ENCODE peak calls at places on chromosomes 5 and 9, in five cellular contexts. R is HepG2, Y is H1, O is GM12878, V is NT2/D1. F is an unnamed sample.
A peak's percentile ranks its signal among the peaks of the same experiment; 100 is the strongest.

GRCh38 chr5:6633469-6634326 is 458 bp downstream of the SRD5A1 start:
- DNase-seq in O (no peak), R (no peak), V (no peak), Y (peak; percentile 72), F (peak; percentile 9)

GRCh38 chr5:670396-671270 is 22.5 kb downstream of the TPPP start:
- DNase-seq in O (no peak), V (no peak), Y (no peak), R (no peak), F (no peak)

GRCh38 chr9:124877383-124877782 is 15.5 kb downstream of the ARPC5L start:
- DNase-seq in O (no peak), Y (no peak), R (no peak), V (no peak), F (no peak)

GRCh38 chr9:120872775-120873502 is 4.0 kb downstream of the PHF19 start:
- DNase-seq in R (no peak), V (no peak), O (no peak), Y (no peak), F (no peak)

GRCh38 chr9:116058421-116058820 is 95.2 kb upstream of the PAPPA start:
- DNase-seq in Y (no peak), R (no peak), O (no peak), V (no peak), F (no peak)

GRCh38 chr9:81871695-81872094 is 56.5 kb upstream of the SPATA31D4 start:
- DNase-seq in O (no peak), R (no peak), Y (no peak), V (peak; percentile 22), F (no peak)

GRCh38 chr5:177103523-177104253 is 17.0 kb downstream of the FGFR4 start:
- DNase-seq in V (no peak), R (no peak), Y (no peak), O (no peak), F (no peak)

GRCh38 chr9:30673132-30673531 is 1711.3 kb upstream of the ACO1 start:
- DNase-seq in Y (no peak), R (no peak), V (no peak), O (no peak), F (no peak)

GRCh38 chr9:72985746-72986145 is 32.9 kb upstream of the ALDH1A1 start:
- DNase-seq in R (no peak), Y (no peak), O (no peak), V (no peak), F (no peak)

GRCh38 chr5:133319905-133320520 is 268.2 kb downstream of the HSPA4 start:
- DNase-seq in Y (no peak), O (no peak), R (no peak), V (peak; percentile 42), F (no peak)

GRCh38 chr5:133314086-133314485 is 262.3 kb downstream of the HSPA4 start:
- DNase-seq in O (no peak), R (no peak), V (no peak), Y (no peak), F (no peak)

GRCh38 chr5:133319244-133319643 is 267.4 kb downstream of the HSPA4 start:
- DNase-seq in O (no peak), Y (no peak), R (no peak), V (no peak), F (no peak)

GRCh38 chr5:133317558-133317957 is 265.7 kb downstream of the HSPA4 start:
- DNase-seq in Y (no peak), O (no peak), V (no peak), R (no peak), F (no peak)

DNA sequence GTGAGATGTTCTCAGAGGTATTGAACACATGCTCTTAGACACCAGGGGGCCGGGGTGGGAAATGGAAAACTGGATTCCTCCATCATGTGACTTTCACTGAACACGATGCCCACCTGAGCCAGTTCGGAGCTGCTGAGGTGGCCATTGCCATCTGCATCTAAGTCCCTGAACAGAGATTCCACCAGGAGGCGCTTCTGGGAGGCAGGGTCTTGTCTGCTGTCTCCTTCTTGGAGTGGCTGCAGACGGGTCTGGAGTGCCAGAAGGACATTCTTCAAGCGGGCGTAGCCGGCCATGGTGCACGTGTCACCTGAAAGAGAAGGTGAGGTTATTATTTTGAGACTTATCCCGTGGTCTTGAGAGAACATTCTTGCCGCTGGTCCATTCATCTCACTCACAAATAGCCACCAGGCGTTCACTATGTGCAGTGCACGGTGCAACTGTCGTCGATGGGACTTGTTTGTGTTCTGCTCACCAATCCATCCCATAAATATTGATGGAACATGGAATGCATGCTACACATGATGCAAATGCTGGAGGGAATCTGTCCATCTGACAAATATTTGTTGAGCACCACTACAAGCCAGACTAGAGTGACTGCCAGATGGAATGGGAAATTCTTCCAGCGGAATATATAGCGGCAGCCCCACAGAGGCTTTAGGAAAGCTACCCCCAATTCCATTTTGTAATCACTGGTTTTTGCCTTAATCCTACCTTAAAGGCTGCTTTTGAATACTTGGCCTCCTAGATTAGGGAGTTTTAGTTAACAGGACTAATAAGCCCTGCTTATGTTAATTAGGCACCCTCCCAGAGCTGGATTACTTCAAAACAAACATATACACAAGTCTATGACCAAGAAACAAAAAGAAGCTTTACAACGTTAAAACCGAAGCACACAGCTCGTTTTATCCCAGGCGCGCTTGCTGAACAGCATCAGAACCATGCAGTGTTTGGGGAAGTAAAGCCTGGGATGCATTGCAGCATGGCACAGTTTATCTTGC is 264.8 kb downstream of the HSPA4 start:
- DNase-seq in O (no peak), Y (peak; percentile 74), V (no peak), R (peak; percentile 27), F (peak; percentile 50)
- TF ChIP-seq SUZ12 in O (no peak), Y (no peak), V (no peak), R (no peak), F (no peak)

GRCh38 chr5:172885594-172886340 is 51.7 kb downstream of the ERGIC1 start:
- DNase-seq in Y (no peak), R (no peak), O (no peak), V (no peak), F (no peak)

GRCh38 chr5:172878585-172879433 is 44.8 kb downstream of the ERGIC1 start:
- DNase-seq in V (no peak), R (no peak), O (no peak), Y (no peak), F (no peak)

GRCh38 chr5:172877496-172878260 is 43.6 kb downstream of the ERGIC1 start:
- DNase-seq in R (no peak), Y (no peak), O (no peak), V (no peak), F (no peak)

GRCh38 chr5:172879434-172879828 is 45.4 kb downstream of the ERGIC1 start:
- DNase-seq in R (no peak), Y (no peak), V (no peak), O (no peak), F (no peak)

DNA sequence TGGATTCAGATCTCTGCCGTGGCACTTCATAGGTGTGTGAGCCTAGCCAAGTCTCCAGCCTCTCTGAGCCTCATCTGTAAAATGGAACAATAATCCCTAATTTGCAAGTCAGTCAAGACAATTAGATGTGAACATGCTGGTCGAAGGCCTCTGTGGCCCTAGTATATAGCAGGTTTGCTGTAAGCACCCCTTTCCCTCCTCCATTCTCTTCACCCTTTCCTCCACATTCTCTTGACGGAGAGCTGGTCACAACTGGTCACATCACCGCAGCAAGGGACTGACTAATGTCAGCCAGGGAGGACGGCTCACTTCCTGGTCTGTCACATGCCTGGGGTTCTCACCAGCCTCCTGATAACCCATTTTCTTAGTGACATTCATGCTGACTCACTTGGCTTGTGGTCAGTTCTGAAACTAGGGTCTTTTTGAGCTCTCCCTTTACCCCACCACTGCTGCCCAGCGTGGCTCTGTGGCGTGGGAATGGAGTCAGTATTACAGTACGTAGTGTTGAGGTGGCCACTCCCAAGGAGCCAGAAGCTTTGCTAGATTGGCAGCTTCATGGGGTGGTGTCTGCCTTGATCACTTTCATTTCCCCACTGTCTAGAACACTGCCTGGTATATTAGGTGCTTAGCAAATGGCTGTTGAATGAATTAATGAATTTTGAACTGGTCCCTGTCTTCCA is 47.8 kb downstream of the ERGIC1 start:
- DNase-seq in O (peak; percentile 72), Y (no peak), V (no peak), R (no peak), F (no peak)
- TF ChIP-seq SUZ12 in O (no peak), Y (no peak), V (no peak), R (no peak), F (no peak)

GRCh38 chr9:133048595-133048994 is 13.2 kb upstream of the CEL start:
- DNase-seq in V (no peak), Y (no peak), R (no peak), O (no peak), F (no peak)
- TF ChIP-seq SUZ12 in V (no peak), Y (no peak), R (no peak), O (no peak), F (no peak)

GRCh38 chr5:57298295-57298984 is 124.6 kb downstream of the GPBP1 start:
- DNase-seq in R (peak; percentile 73), O (peak; percentile 34), Y (peak; percentile 88), V (peak; percentile 70), F (peak; percentile 67)
- TF ChIP-seq SUZ12 in R (no peak), O (no peak), Y (no peak), V (no peak), F (no peak)

GRCh38 chr9:35835766-35836165 is 6.7 kb downstream of the TMEM8B start:
- DNase-seq in R (peak; percentile 48), Y (no peak), O (no peak), V (no peak), F (no peak)
- TF ChIP-seq SUZ12 in R (no peak), Y (no peak), O (no peak), V (no peak), F (no peak)

F was measured in HEK293T.